ENCODE peak calls at places on chromosomes 2 and 18, in five cellular contexts. I is NAMALWA; A is GOT3; E is activated T-cell treated with anti-CD3 and anti-CD28 coated beads for 24 hours; J is activated CD4-positive, alpha-beta T cell treated with anti-CD3 and anti-CD28 coated beads, Interleukin-2, amount 50 U/mL, for 4 hours. Z is an unnamed sample.

GRCh38 chr2:48175254-48175653 is 269.0 kb upstream of the FBXO11 start:
- DNase-seq in I (no peak), A (no peak), E (no peak), J (no peak), Z (no peak)

GRCh38 chr2:218780851-218781690 is 876 bp upstream of the CYP27A1 start:
- DNase-seq in I (no peak), A (no peak), E (no peak), J (no peak), Z (peak; percentile 49)

GRCh38 chr2:207504513-207505171 is 25.1 kb upstream of the CREB1 start:
- DNase-seq in I (no peak), A (no peak), E (no peak), J (no peak), Z (peak; percentile 67)

GRCh38 chr2:226799976-226800940 is 638 bp upstream of the IRS1 start:
- DNase-seq in I (no peak), A (no peak), E (no peak), J (no peak), Z (peak; percentile 47)

GRCh38 chr2:96869824-96870630 is at the start of gene SEMA4C:
- DNase-seq in I (no peak), A (no peak), E (no peak), J (peak; percentile 44), Z (peak; percentile 91)

GRCh38 chr18:23703057-23703986 is 14.1 kb downstream of the LAMA3 start:
- DNase-seq in I (peak; percentile 66), A (no peak), E (no peak), J (no peak), Z (no peak)

GRCh38 chr2:160362018-160362417 is 131.6 kb downstream of the RBMS1 start:
- DNase-seq in I (no peak), A (no peak), E (no peak), J (no peak), Z (no peak)

GRCh38 chr2:150165988-150166965 is 321.2 kb downstream of the RND3 start:
- DNase-seq in I (no peak), A (no peak), E (no peak), J (no peak), Z (no peak)

GRCh38 chr18:40692871-40693270 is 1262.2 kb upstream of the PIK3C3 start:
- DNase-seq in I (no peak), A (no peak), E (no peak), J (no peak), Z (no peak)

GRCh38 chr2:43370705-43371104 is 144.3 kb upstream of the ZFP36L2 start:
- DNase-seq in I (no peak), A (no peak), E (no peak), J (no peak), Z (no peak)

GRCh38 chr2:38601463-38602135 is 1.1 kb downstream of the HNRNPLL start:
- DNase-seq in I (no peak), A (no peak), E (no peak), J (no peak), Z (no peak)